ENCODE peak calls at places on chromosomes 1 and 21, in seven cellular contexts. One of them, this sample, is unnamed.

GRCh38 chr1:53324321-53324720 is 3.5 kb downstream of the LRP8 start:
- DNase-seq in NCI-H446 treated with DMSO at 0.1 percent for 48 hours: peak; percentile 82
- DNase-seq in mesothelial cell of epicardium: no peak
- DNase-seq in T-helper 1 cell: no peak
- DNase-seq in activated CD4-positive, alpha-beta T cell treated with anti-CD3 and anti-CD28 coated beads for 4 hours: no peak
- DNase-seq in hypothalamus: no peak
- DNase-seq in T follicular helper cell: no peak
- DNase-seq in this sample: no peak

GRCh38 chr1:37448691-37449417 is 25.5 kb upstream of the ZC3H12A start:
- DNase-seq in NCI-H446 treated with DMSO at 0.1 percent for 48 hours: no peak
- DNase-seq in T follicular helper cell: no peak
- DNase-seq in hypothalamus: no peak
- DNase-seq in mesothelial cell of epicardium: no peak
- DNase-seq in activated CD4-positive, alpha-beta T cell treated with anti-CD3 and anti-CD28 coated beads for 4 hours: no peak
- DNase-seq in T-helper 1 cell: no peak
- DNase-seq in this sample: no peak

GRCh38 chr1:97186381-97186780 is 464.8 kb downstream of the PTBP2 start:
- DNase-seq in T follicular helper cell: no peak
- DNase-seq in activated CD4-positive, alpha-beta T cell treated with anti-CD3 and anti-CD28 coated beads for 4 hours: no peak
- DNase-seq in mesothelial cell of epicardium: no peak
- DNase-seq in T-helper 1 cell: no peak
- DNase-seq in hypothalamus: no peak
- DNase-seq in NCI-H446 treated with DMSO at 0.1 percent for 48 hours: no peak
- DNase-seq in this sample: no peak

GRCh38 chr21:46618738-46619369 is 14.0 kb upstream of the S100B start:
- DNase-seq in activated CD4-positive, alpha-beta T cell treated with anti-CD3 and anti-CD28 coated beads for 4 hours: no peak
- DNase-seq in hypothalamus: no peak
- DNase-seq in mesothelial cell of epicardium: no peak
- DNase-seq in T follicular helper cell: no peak
- DNase-seq in T-helper 1 cell: no peak
- DNase-seq in NCI-H446 treated with DMSO at 0.1 percent for 48 hours: no peak
- DNase-seq in this sample: no peak

GRCh38 chr21:38982096-38982495 is 176.4 kb downstream of the ETS2 start:
- DNase-seq in mesothelial cell of epicardium: no peak
- DNase-seq in hypothalamus: no peak
- DNase-seq in activated CD4-positive, alpha-beta T cell treated with anti-CD3 and anti-CD28 coated beads for 4 hours: no peak
- DNase-seq in T follicular helper cell: no peak
- DNase-seq in T-helper 1 cell: no peak
- DNase-seq in NCI-H446 treated with DMSO at 0.1 percent for 48 hours: no peak
- DNase-seq in this sample: no peak

GRCh38 chr1:100383743-100384405 is 31.6 kb downstream of the CDC14A start:
- DNase-seq in T-helper 1 cell: no peak
- DNase-seq in NCI-H446 treated with DMSO at 0.1 percent for 48 hours: no peak
- DNase-seq in mesothelial cell of epicardium: no peak
- DNase-seq in activated CD4-positive, alpha-beta T cell treated with anti-CD3 and anti-CD28 coated beads for 4 hours: no peak
- DNase-seq in T follicular helper cell: no peak
- DNase-seq in hypothalamus: no peak
- DNase-seq in this sample: no peak

GRCh38 chr1:29270881-29271390 is 34.6 kb downstream of the PTPRU start:
- DNase-seq in activated CD4-positive, alpha-beta T cell treated with anti-CD3 and anti-CD28 coated beads for 4 hours: no peak
- DNase-seq in T-helper 1 cell: no peak
- DNase-seq in T follicular helper cell: no peak
- DNase-seq in mesothelial cell of epicardium: no peak
- DNase-seq in NCI-H446 treated with DMSO at 0.1 percent for 48 hours: no peak
- DNase-seq in hypothalamus: no peak
- DNase-seq in this sample: no peak

GRCh38 chr1:113281550-113281949 is 108.8 kb upstream of the MAGI3 start:
- DNase-seq in T follicular helper cell: no peak
- DNase-seq in activated CD4-positive, alpha-beta T cell treated with anti-CD3 and anti-CD28 coated beads for 4 hours: no peak
- DNase-seq in mesothelial cell of epicardium: no peak
- DNase-seq in hypothalamus: no peak
- DNase-seq in NCI-H446 treated with DMSO at 0.1 percent for 48 hours: no peak
- DNase-seq in T-helper 1 cell: no peak
- DNase-seq in this sample: no peak

GRCh38 chr1:26218906-26219494 is 15.0 kb upstream of the CEP85 start:
- DNase-seq in T follicular helper cell: no peak
- DNase-seq in T-helper 1 cell: no peak
- DNase-seq in mesothelial cell of epicardium: no peak
- DNase-seq in hypothalamus: no peak
- DNase-seq in NCI-H446 treated with DMSO at 0.1 percent for 48 hours: peak; percentile 41
- DNase-seq in activated CD4-positive, alpha-beta T cell treated with anti-CD3 and anti-CD28 coated beads for 4 hours: no peak
- DNase-seq in this sample: no peak

GRCh38 chr21:41361786-41362604 is at the start of gene MX2:
- DNase-seq in NCI-H446 treated with DMSO at 0.1 percent for 48 hours: no peak
- DNase-seq in T follicular helper cell: peak; percentile 80
- DNase-seq in T-helper 1 cell: peak; percentile 72
- DNase-seq in mesothelial cell of epicardium: no peak
- DNase-seq in hypothalamus: no peak
- DNase-seq in activated CD4-positive, alpha-beta T cell treated with anti-CD3 and anti-CD28 coated beads for 4 hours: peak; percentile 81
- DNase-seq in this sample: peak; percentile 37

GRCh38 chr1:230188826-230189225 is 121.8 kb downstream of the GALNT2 start:
- DNase-seq in T-helper 1 cell: no peak
- DNase-seq in hypothalamus: no peak
- DNase-seq in NCI-H446 treated with DMSO at 0.1 percent for 48 hours: no peak
- DNase-seq in activated CD4-positive, alpha-beta T cell treated with anti-CD3 and anti-CD28 coated beads for 4 hours: no peak
- DNase-seq in mesothelial cell of epicardium: no peak
- DNase-seq in T follicular helper cell: no peak
- DNase-seq in this sample: no peak

GRCh38 chr1:179175011-179175934 is 54.2 kb downstream of the ABL2 start:
- DNase-seq in T-helper 1 cell: no peak
- DNase-seq in T follicular helper cell: no peak
- DNase-seq in activated CD4-positive, alpha-beta T cell treated with anti-CD3 and anti-CD28 coated beads for 4 hours: no peak
- DNase-seq in mesothelial cell of epicardium: no peak
- DNase-seq in hypothalamus: peak; percentile 15
- DNase-seq in NCI-H446 treated with DMSO at 0.1 percent for 48 hours: peak; percentile 14
- DNase-seq in this sample: no peak

GRCh38 chr1:21313146-21313885 is 23.1 kb upstream of the ECE1 start:
- DNase-seq in hypothalamus: no peak
- DNase-seq in mesothelial cell of epicardium: no peak
- DNase-seq in NCI-H446 treated with DMSO at 0.1 percent for 48 hours: no peak
- DNase-seq in T follicular helper cell: no peak
- DNase-seq in T-helper 1 cell: no peak
- DNase-seq in activated CD4-positive, alpha-beta T cell treated with anti-CD3 and anti-CD28 coated beads for 4 hours: no peak
- DNase-seq in this sample: no peak

GRCh38 chr21:46622226-46622625 is 13.2 kb upstream of the PRMT2 start:
- DNase-seq in T-helper 1 cell: peak; percentile 41
- DNase-seq in NCI-H446 treated with DMSO at 0.1 percent for 48 hours: no peak
- DNase-seq in mesothelial cell of epicardium: no peak
- DNase-seq in hypothalamus: peak; percentile 30
- DNase-seq in T follicular helper cell: no peak
- DNase-seq in activated CD4-positive, alpha-beta T cell treated with anti-CD3 and anti-CD28 coated beads for 4 hours: no peak
- DNase-seq in this sample: no peak

GRCh38 chr1:210607361-210607760 is 278.7 kb downstream of the HHAT start:
- DNase-seq in NCI-H446 treated with DMSO at 0.1 percent for 48 hours: no peak
- DNase-seq in hypothalamus: no peak
- DNase-seq in mesothelial cell of epicardium: no peak
- DNase-seq in activated CD4-positive, alpha-beta T cell treated with anti-CD3 and anti-CD28 coated beads for 4 hours: no peak
- DNase-seq in T-helper 1 cell: no peak
- DNase-seq in T follicular helper cell: no peak
- DNase-seq in this sample: no peak

GRCh38 chr1:57088689-57089088 is 122.9 kb upstream of the C8B start:
- DNase-seq in hypothalamus: no peak
- DNase-seq in mesothelial cell of epicardium: no peak
- DNase-seq in NCI-H446 treated with DMSO at 0.1 percent for 48 hours: no peak
- DNase-seq in T-helper 1 cell: no peak
- DNase-seq in T follicular helper cell: no peak
- DNase-seq in activated CD4-positive, alpha-beta T cell treated with anti-CD3 and anti-CD28 coated beads for 4 hours: no peak
- DNase-seq in this sample: no peak

GRCh38 chr1:218739426-218739825 is 394.3 kb downstream of the TGFB2 start:
- DNase-seq in mesothelial cell of epicardium: no peak
- DNase-seq in NCI-H446 treated with DMSO at 0.1 percent for 48 hours: no peak
- DNase-seq in activated CD4-positive, alpha-beta T cell treated with anti-CD3 and anti-CD28 coated beads for 4 hours: no peak
- DNase-seq in T follicular helper cell: no peak
- DNase-seq in hypothalamus: no peak
- DNase-seq in T-helper 1 cell: no peak
- DNase-seq in this sample: no peak

GRCh38 chr1:47711848-47712492 is 274.1 kb downstream of the FOXD2 start:
- DNase-seq in NCI-H446 treated with DMSO at 0.1 percent for 48 hours: no peak
- DNase-seq in activated CD4-positive, alpha-beta T cell treated with anti-CD3 and anti-CD28 coated beads for 4 hours: no peak
- DNase-seq in T follicular helper cell: no peak
- DNase-seq in mesothelial cell of epicardium: no peak
- DNase-seq in hypothalamus: no peak
- DNase-seq in T-helper 1 cell: no peak
- DNase-seq in this sample: no peak

GRCh38 chr1:67118191-67118590 is 16.6 kb downstream of the C1orf141 start:
- DNase-seq in T follicular helper cell: no peak
- DNase-seq in NCI-H446 treated with DMSO at 0.1 percent for 48 hours: no peak
- DNase-seq in mesothelial cell of epicardium: no peak
- DNase-seq in T-helper 1 cell: no peak
- DNase-seq in activated CD4-positive, alpha-beta T cell treated with anti-CD3 and anti-CD28 coated beads for 4 hours: no peak
- DNase-seq in hypothalamus: no peak
- DNase-seq in this sample: no peak

GRCh38 chr1:58358311-58358710 is 188.2 kb downstream of the OMA1 start:
- DNase-seq in mesothelial cell of epicardium: no peak
- DNase-seq in hypothalamus: no peak
- DNase-seq in activated CD4-positive, alpha-beta T cell treated with anti-CD3 and anti-CD28 coated beads for 4 hours: no peak
- DNase-seq in T follicular helper cell: no peak
- DNase-seq in NCI-H446 treated with DMSO at 0.1 percent for 48 hours: peak; percentile 44
- DNase-seq in T-helper 1 cell: no peak
- DNase-seq in this sample: no peak

GRCh38 chr1:115654663-115655306 is 13.0 kb downstream of the VANGL1 start:
- DNase-seq in activated CD4-positive, alpha-beta T cell treated with anti-CD3 and anti-CD28 coated beads for 4 hours: no peak
- DNase-seq in hypothalamus: no peak
- DNase-seq in T-helper 1 cell: no peak
- DNase-seq in NCI-H446 treated with DMSO at 0.1 percent for 48 hours: no peak
- DNase-seq in mesothelial cell of epicardium: no peak
- DNase-seq in T follicular helper cell: no peak
- DNase-seq in this sample: no peak

GRCh38 chr1:32719681-32720275 is 17.2 kb upstream of the SYNC start:
- DNase-seq in T-helper 1 cell: no peak
- DNase-seq in T follicular helper cell: no peak
- DNase-seq in NCI-H446 treated with DMSO at 0.1 percent for 48 hours: no peak
- DNase-seq in hypothalamus: no peak
- DNase-seq in mesothelial cell of epicardium: no peak
- DNase-seq in activated CD4-positive, alpha-beta T cell treated with anti-CD3 and anti-CD28 coated beads for 4 hours: no peak
- DNase-seq in this sample: no peak

This sample was measured in AG04450.